ENCODE peak calls at places on chromosome 5, in nine cellular contexts. W is RWPE1, Z is heart left ventricle, Q is HFF-Myc, N is H9, A is WTC11, O is lower leg skin, Y is foreskin fibroblast, M is MCF 10A. X is an unnamed sample.

GRCh38 chr5:167290478-167290877 is 1001.0 kb upstream of the WWC1 start:
- DNase-seq in Z (no peak), Y (no peak), M (no peak), W (no peak), O (no peak), A (no peak), N (no peak), Q (no peak), X (no peak)

GRCh38 chr5:60822285-60822556 is 21.8 kb downstream of the ELOVL7 start:
- DNase-seq in Y (no peak), M (no peak), Z (no peak), A (no peak), Q (no peak), W (no peak), N (no peak), O (no peak), X (no peak)

GRCh38 chr5:76952795-76953536 is at the start of gene CRHBP:
- DNase-seq in Z (no peak), Q (no peak), O (no peak), W (no peak), M (no peak), Y (no peak), N (peak; percentile 52), A (peak; percentile 37), X (peak; percentile 20)

GRCh38 chr5:79772651-79773050 is 83.0 kb downstream of the CMYA5 start:
- DNase-seq in Y (no peak), A (no peak), W (no peak), Z (no peak), O (no peak), N (no peak), Q (no peak), M (no peak), X (no peak)

GRCh38 chr5:67339219-67339767 is 142.7 kb upstream of the CD180 start:
- DNase-seq in A (no peak), M (no peak), W (no peak), N (no peak), Q (no peak), Z (no peak), Y (no peak), O (no peak), X (no peak)

GRCh38 chr5:152592416-152592815 is 187.3 kb upstream of the NMUR2 start:
- DNase-seq in Y (no peak), W (peak; percentile 7), A (no peak), Q (no peak), M (peak; percentile 6), N (no peak), O (no peak), Z (no peak), X (no peak)

GRCh38 chr5:108264533-108264932 is 117.4 kb downstream of the FBXL17 start:
- DNase-seq in N (no peak), Y (no peak), M (no peak), W (no peak), Q (no peak), A (no peak), Z (no peak), O (no peak), X (no peak)

GRCh38 chr5:159605585-159605984 is 275.3 kb upstream of the IL12B start:
- DNase-seq in O (no peak), Q (no peak), A (no peak), Y (no peak), N (no peak), W (no peak), Z (peak; percentile 54), M (no peak), X (no peak)

GRCh38 chr5:68319316-68320093 is 103.9 kb downstream of the PIK3R1 start:
- DNase-seq in M (no peak), Z (no peak), O (no peak), Y (peak; percentile 82), A (no peak), Q (no peak), W (no peak), N (no peak), X (no peak)

GRCh38 chr5:89255845-89256463 is 373.0 kb upstream of the MEF2C start:
- DNase-seq in O (no peak), M (peak; percentile 43), A (no peak), W (peak; percentile 30), Y (no peak), Z (no peak), Q (peak; percentile 56), N (no peak), X (no peak)

GRCh38 chr5:177116631-177117373 is 16.8 kb upstream of the NSD1 start:
- DNase-seq in Y (peak; percentile 81), M (no peak), Q (no peak), A (peak; percentile 92), Z (peak; percentile 93), O (peak; percentile 97), N (peak; percentile 92), W (peak; percentile 86), X (peak; percentile 54)

GRCh38 chr5:72210913-72211670 is 103.8 kb downstream of the MAP1B start:
- DNase-seq in O (no peak), Q (peak; percentile 31), N (no peak), W (peak; percentile 83), Y (peak; percentile 81), Z (peak; percentile 66), M (peak; percentile 74), A (no peak), X (no peak)

GRCh38 chr5:59325070-59325469 is 568.5 kb downstream of the PDE4D start:
- DNase-seq in N (no peak), W (no peak), M (no peak), A (no peak), Q (no peak), Y (no peak), Z (no peak), O (no peak), X (no peak)

GRCh38 chr5:54173251-54173650 is 137.1 kb downstream of the ARL15 start:
- DNase-seq in Y (no peak), A (no peak), W (no peak), M (no peak), O (no peak), Z (no peak), N (no peak), Q (no peak), X (no peak)

GRCh38 chr5:135596364-135596763 is 17.6 kb upstream of the CXCL14 start:
- DNase-seq in Q (no peak), Y (no peak), M (no peak), W (no peak), O (peak; percentile 62), N (no peak), Z (no peak), A (no peak), X (no peak)

DNA sequence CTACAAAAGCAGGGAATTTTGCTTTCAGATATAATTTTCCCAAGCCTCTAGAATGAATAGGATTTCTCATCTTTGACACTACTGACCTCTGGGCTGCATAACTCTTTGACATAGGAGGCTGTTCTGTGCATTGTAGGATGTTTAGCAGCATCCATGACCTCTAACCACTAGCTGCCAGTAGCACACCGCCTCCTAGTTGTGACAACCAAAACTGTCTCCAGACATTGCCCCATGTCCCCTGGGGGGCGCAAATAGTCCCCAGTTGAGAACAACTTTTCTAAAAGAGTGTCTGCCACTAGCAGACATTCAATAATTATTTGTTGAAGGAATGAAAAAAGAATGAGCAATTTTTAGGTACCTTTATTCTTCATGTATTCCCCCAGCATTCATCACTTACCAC is 51.8 kb downstream of the POU4F3 start:
- DNase-seq in N (peak; percentile 62), A (peak; percentile 62), Y (no peak), M (no peak), W (no peak), O (no peak), Z (no peak), Q (no peak), X (peak; percentile 22)
- TF ChIP-seq CTCF in N (peak; percentile 88), A (peak; percentile 51), Y (no peak), M (peak; percentile 16), W (no peak), O (no peak), Z (no peak), Q (peak; percentile 35), X (peak; percentile 37)

GRCh38 chr5:150992705-150993104 is 27.7 kb upstream of the GPX3 start:
- DNase-seq in Q (no peak), A (no peak), Z (no peak), W (no peak), O (peak; percentile 54), Y (no peak), M (no peak), N (no peak), X (no peak)

GRCh38 chr5:150989695-150990094 is 30.7 kb upstream of the GPX3 start:
- DNase-seq in A (peak; percentile 63), Q (no peak), W (no peak), Z (no peak), Y (no peak), M (peak; percentile 41), N (peak; percentile 49), O (no peak), X (no peak)

GRCh38 chr5:150993836-150994412 is 26.5 kb upstream of the GPX3 start:
- DNase-seq in Y (no peak), O (no peak), Q (no peak), Z (no peak), A (no peak), W (no peak), N (no peak), M (no peak), X (no peak)

GRCh38 chr5:150987746-150988145 is 32.6 kb upstream of the GPX3 start:
- DNase-seq in A (no peak), Y (no peak), O (no peak), M (no peak), N (no peak), W (no peak), Q (no peak), Z (no peak), X (no peak)

DNA sequence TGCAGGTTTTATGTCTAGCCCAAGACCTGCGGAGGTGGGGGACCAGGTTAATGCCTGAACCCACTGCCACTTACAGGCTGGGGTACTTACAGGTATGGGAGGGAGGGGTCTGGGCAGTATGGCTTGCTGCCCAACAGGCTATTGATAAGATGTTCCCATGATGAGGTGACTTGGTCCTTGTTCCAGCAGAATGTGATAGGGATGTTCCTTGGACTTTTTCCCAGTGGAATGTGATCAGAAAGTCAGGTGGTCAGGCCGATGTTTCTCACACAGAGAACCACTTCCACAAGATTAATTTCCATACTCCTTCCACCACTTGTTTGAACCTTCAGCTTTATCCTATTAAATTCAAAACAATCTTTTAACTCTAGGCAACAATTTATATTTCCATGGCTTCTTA is 27.0 kb upstream of the GPX3 start:
- DNase-seq in Q (no peak), A (no peak), Y (no peak), Z (no peak), W (no peak), O (peak; percentile 53), M (no peak), N (no peak), X (no peak)
- TF ChIP-seq CTCF in Q (no peak), A (no peak), Y (no peak), Z (no peak), W (no peak), O (no peak), M (no peak), N (no peak), X (no peak)

GRCh38 chr5:97844797-97845196 is 661.8 kb upstream of the RIOK2 start:
- DNase-seq in M (no peak), W (no peak), Z (no peak), N (peak; percentile 59), O (no peak), A (peak; percentile 57), Q (no peak), Y (no peak), X (no peak)
- TF ChIP-seq CTCF in M (no peak), W (no peak), Z (no peak), N (peak; percentile 55), O (no peak), A (no peak), Q (no peak), Y (no peak), X (no peak)

DNA sequence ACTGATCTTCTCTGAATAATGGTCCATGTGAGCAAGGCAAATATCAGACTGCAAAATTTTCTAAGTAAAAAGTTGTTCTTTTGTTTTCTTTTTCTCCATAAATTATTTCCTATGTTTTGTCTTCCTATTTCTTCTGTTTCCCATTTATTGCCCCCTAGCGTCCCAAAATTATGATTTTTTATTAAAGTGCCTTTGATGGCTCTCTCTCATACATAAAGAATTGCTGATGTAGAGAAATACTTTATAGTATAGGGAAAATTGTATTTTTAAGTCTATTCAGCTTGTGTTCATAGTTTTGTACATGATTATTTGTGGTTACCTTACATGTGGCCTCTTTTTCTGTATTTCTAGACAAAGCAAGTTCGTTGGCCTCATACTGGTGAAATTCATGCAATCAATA is 1031.2 kb downstream of the EFNA5 start:
- DNase-seq in Q (no peak), O (no peak), M (no peak), A (no peak), Y (no peak), Z (no peak), W (no peak), N (no peak), X (no peak)
- TF ChIP-seq CTCF in Q (no peak), O (no peak), M (no peak), A (no peak), Y (no peak), Z (no peak), W (no peak), N (no peak), X (no peak)

X was measured in endothelial cell.